ENCODE peak calls at places on chromosomes 6 and 20, in seven cellular contexts. T, W, U, S, N, J and M are unnamed samples.

GRCh38 chr20:37670426-37670825 is 23.4 kb upstream of the CTNNBL1 start:
- DNase-seq in J (peak; percentile 55), W (no peak), N (peak; percentile 65), U (no peak), S (no peak), T (no peak), M (no peak)

GRCh38 chr6:135383297-135383696 is 114.2 kb downstream of the AHI1 start:
- DNase-seq in S (no peak), T (no peak), N (no peak), W (no peak), U (no peak), J (no peak), M (no peak)

GRCh38 chr6:36755435-36756348 is 58.1 kb downstream of the RAB44 start:
- DNase-seq in J (peak; percentile 36), T (no peak), U (peak; percentile 17), S (peak; percentile 61), W (peak; percentile 89), N (no peak), M (no peak)

GRCh38 chr6:70633870-70634269 is 33.8 kb upstream of the SMAP1 start:
- DNase-seq in W (no peak), J (no peak), N (no peak), S (no peak), T (no peak), U (no peak), M (no peak)

GRCh38 chr20:43040427-43040826 is 149.3 kb downstream of the PTPRT start:
- DNase-seq in U (no peak), J (no peak), S (no peak), N (no peak), W (no peak), T (no peak), M (peak; percentile 29)

GRCh38 chr6:169807699-169808607 is 56.5 kb downstream of the ERMARD start:
- DNase-seq in U (no peak), N (no peak), S (no peak), T (no peak), J (no peak), W (no peak), M (no peak)

GRCh38 chr20:7358670-7359069 is 581.6 kb downstream of the HAO1 start:
- DNase-seq in N (no peak), W (no peak), J (no peak), U (no peak), T (no peak), S (no peak), M (no peak)

GRCh38 chr6:112223070-112223861 is 31.1 kb downstream of the LAMA4 start:
- DNase-seq in U (peak; percentile 90), J (no peak), N (no peak), W (no peak), T (no peak), S (no peak), M (no peak)

GRCh38 chr20:48202774-48203173 is 417.5 kb upstream of the SULF2 start:
- DNase-seq in U (no peak), T (no peak), S (no peak), N (no peak), W (no peak), J (no peak), M (no peak)

GRCh38 chr6:155278319-155279049 is 14.7 kb downstream of the CLDN20 start:
- DNase-seq in W (peak; percentile 23), J (no peak), S (no peak), T (no peak), U (no peak), N (no peak), M (no peak)

GRCh38 chr20:43658068-43658722 is 8.7 kb upstream of the MYBL2 start:
- DNase-seq in J (no peak), S (no peak), N (no peak), T (no peak), W (peak; percentile 29), U (peak; percentile 22), M (no peak)

GRCh38 chr6:150659046-150659763 is 59.5 kb downstream of the PLEKHG1 start:
- DNase-seq in S (no peak), T (no peak), N (no peak), U (no peak), J (no peak), W (peak; percentile 56), M (no peak)

GRCh38 chr20:3716195-3716834 is 3.9 kb upstream of the SIGLEC1 start:
- DNase-seq in U (no peak), N (no peak), W (peak; percentile 16), T (no peak), J (no peak), S (peak; percentile 16), M (peak; percentile 47)

GRCh38 chr6:168526841-168527281 is 85.9 kb downstream of the SMOC2 start:
- DNase-seq in U (no peak), S (no peak), N (no peak), T (no peak), J (no peak), W (no peak), M (no peak)

GRCh38 chr20:46325788-46326472 is 17.6 kb upstream of the CDH22 start:
- DNase-seq in W (no peak), N (no peak), T (no peak), J (no peak), U (no peak), S (no peak), M (no peak)

GRCh38 chr6:101249470-101249869 is 144.0 kb upstream of the GRIK2 start:
- DNase-seq in W (no peak), T (no peak), U (no peak), N (no peak), J (no peak), S (no peak), M (no peak)

GRCh38 chr6:56808871-56809359 is 146.0 kb upstream of the BEND6 start:
- DNase-seq in J (peak; percentile 20), T (no peak), S (no peak), N (no peak), U (peak; percentile 86), W (peak; percentile 91), M (no peak)

GRCh38 chr6:169130111-169130510 is 123.5 kb downstream of the THBS2 start:
- DNase-seq in S (no peak), T (no peak), W (no peak), N (no peak), J (no peak), U (no peak), M (no peak)

GRCh38 chr6:108168980-108169800 is 3.4 kb downstream of the NR2E1 start:
- DNase-seq in J (no peak), N (peak; percentile 50), U (no peak), T (no peak), S (no peak), W (no peak), M (no peak)

GRCh38 chr6:7953753-7954152 is 43.2 kb upstream of the TXNDC5 start:
- DNase-seq in S (no peak), N (no peak), J (no peak), U (no peak), T (no peak), W (no peak), M (no peak)

GRCh38 chr6:129749749-129750120 is 39.8 kb upstream of the ARHGAP18 start:
- DNase-seq in U (peak; percentile 81), T (no peak), W (peak; percentile 83), N (no peak), S (peak; percentile 72), J (no peak), M (no peak)

DNA sequence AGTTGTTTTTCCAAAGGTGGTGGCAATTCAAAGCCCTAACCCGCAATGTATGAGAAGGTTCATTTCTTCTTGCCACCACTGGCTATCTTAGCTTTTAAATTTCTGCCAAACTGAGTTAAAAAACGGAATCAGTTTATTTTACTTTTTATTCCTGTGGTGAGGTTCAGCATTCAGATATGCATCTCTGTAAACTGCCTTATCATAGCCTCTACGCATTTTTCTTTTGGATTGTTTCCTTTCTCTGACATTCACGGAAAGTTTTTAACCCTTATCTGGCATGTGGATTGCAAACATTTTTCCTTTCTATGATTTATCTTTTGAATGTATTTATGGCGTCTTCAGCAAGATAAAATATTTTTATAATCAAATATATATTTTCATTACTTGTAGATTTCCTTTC is 37.7 kb downstream of the AK9 start:
- DNase-seq in N (no peak), T (no peak), W (no peak), U (peak; percentile 11), S (no peak), J (no peak), M (no peak)
- H3K4me3 ChIP-seq in N (no peak overlapping the region), T (no peak overlapping the region), W (no peak overlapping the region), U (no peak overlapping the region), S (no peak overlapping the region), J (no peak overlapping the region), M (no peak overlapping the region)

DNA sequence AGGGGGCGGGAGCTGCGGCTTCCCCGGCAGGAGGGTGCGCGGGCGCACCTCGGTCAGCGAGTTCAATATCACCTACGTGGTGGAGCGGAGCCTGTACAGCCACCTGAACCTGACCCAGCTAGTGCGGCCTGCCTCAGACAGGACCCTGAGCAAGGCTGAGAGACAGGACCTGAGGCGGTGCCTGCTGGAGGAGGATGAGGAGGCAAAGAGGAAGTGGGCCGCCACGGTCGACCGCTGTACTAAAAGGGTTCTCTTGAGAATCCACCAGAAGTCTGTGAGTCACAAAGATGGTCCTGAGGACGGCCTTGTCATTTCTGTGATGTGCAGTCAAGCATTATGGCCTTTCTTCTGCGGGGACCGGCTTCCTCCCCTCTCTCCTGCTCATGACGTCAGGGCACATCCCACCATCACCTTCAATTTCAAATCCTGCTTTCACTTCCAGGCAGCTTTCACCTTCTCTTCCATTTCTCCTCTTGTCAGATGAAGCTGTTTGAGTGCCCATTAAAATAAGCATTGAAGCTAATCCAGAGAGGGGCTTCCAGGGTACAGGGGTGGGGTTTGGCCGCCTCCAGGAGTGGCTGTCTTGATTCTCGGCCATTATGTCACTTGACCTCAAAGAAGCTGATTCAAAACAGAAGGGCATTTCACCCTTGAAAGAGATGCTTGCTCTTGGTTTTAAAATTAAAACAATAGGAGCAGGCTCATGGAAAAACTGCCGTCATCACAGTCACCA is 177.6 kb downstream of the SASH1 start:
- DNase-seq in J (no peak), T (no peak), W (no peak), U (no peak), S (no peak), N (no peak), M (no peak)
- H3K4me1 ChIP-seq in J (no peaks in the 10 kb centered on the region), T (no peaks in the 10 kb centered on the region), W (peaks cover 2% of the 10 kb centered on the region), U (peaks cover 43% of the 10 kb centered on the region), S (no peaks in the 10 kb centered on the region), N (peaks cover 3% of the 10 kb centered on the region), M (peaks cover 6% of the 10 kb centered on the region)

GRCh38 chr6:162153120-162153519 is 574.4 kb downstream of the PRKN start:
- DNase-seq in S (no peak), W (no peak), U (no peak), N (no peak), J (no peak), T (no peak), M (no peak)

GRCh38 chr6:162153991-162154390 is 573.6 kb downstream of the PRKN start:
- DNase-seq in W (no peak), T (no peak), U (no peak), S (no peak), N (no peak), J (no peak), M (no peak)

GRCh38 chr6:162147805-162148204 is 579.8 kb downstream of the PRKN start:
- DNase-seq in S (no peak), J (no peak), N (no peak), W (no peak), U (no peak), T (no peak), M (no peak)

GRCh38 chr6:162149786-162150185 is 577.8 kb downstream of the PRKN start:
- DNase-seq in W (no peak), S (no peak), J (no peak), T (no peak), N (no peak), U (no peak), M (peak; percentile 13)

GRCh38 chr6:162151050-162151658 is 576.4 kb downstream of the PRKN start:
- DNase-seq in N (no peak), W (no peak), J (peak; percentile 33), T (no peak), U (peak; percentile 63), S (no peak), M (no peak)
- H3K27me3 ChIP-seq in N (no peaks in the 10 kb centered on the region), W (no peaks in the 10 kb centered on the region), J (no peaks in the 10 kb centered on the region), T (no peaks in the 10 kb centered on the region), U (no peaks in the 10 kb centered on the region), S (no peaks in the 10 kb centered on the region), M (no peaks in the 10 kb centered on the region)

GRCh38 chr6:125750692-125751333 is 1.4 kb downstream of the HEY2 start:
- DNase-seq in W (no peak), S (no peak), J (no peak), T (no peak), U (no peak), N (no peak), M (no peak)
- H3K4me3 ChIP-seq in W (no peak overlapping the region), S (peak overlapping the region; percentile 73), J (peak overlapping the region; percentile 89), T (no peak overlapping the region), U (peak overlapping the region; percentile 69), N (peak overlapping the region; percentile 66), M (peak overlapping the region; percentile 55)